ENCODE peak calls at places on chromosomes 16 and 17, in seven cellular contexts. Q is tibial nerve, C is IMR-90, E is stomach, J is ovary, O is A549, A is body of pancreas. Z is an unnamed sample.
A peak's percentile ranks its signal among the peaks of the same experiment; 100 is the strongest.

GRCh38 chr17:62627219-62627903 is at the start of gene MRC2:
- DNase-seq in A (peak; percentile 24), E (no peak), C (peak; percentile 82), J (peak; percentile 87), Q (peak; percentile 47), O (peak; percentile 84), Z (peak; percentile 83)

GRCh38 chr16:55491691-55492090 is 12.7 kb downstream of the MMP2 start:
- DNase-seq in Q (no peak), J (no peak), C (no peak), E (no peak), A (no peak), O (no peak), Z (no peak)

GRCh38 chr17:73489333-73489732 is 154.9 kb downstream of the SDK2 start:
- DNase-seq in O (no peak), Q (no peak), J (no peak), A (no peak), E (no peak), C (no peak), Z (no peak)

GRCh38 chr17:60716766-60717165 is 39.1 kb downstream of the BCAS3 start:
- DNase-seq in E (no peak), Q (no peak), J (no peak), C (no peak), O (no peak), A (no peak), Z (no peak)

GRCh38 chr16:4081577-4082021 is 34.6 kb downstream of the ADCY9 start:
- DNase-seq in O (no peak), A (no peak), E (no peak), Q (no peak), C (peak; percentile 49), J (peak; percentile 41), Z (no peak)

GRCh38 chr16:53457670-53458069 is 23.4 kb downstream of the RBL2 start:
- DNase-seq in A (no peak), C (no peak), O (no peak), E (no peak), J (no peak), Q (no peak), Z (no peak)

GRCh38 chr17:77767148-77767547 is 191.4 kb upstream of the TNRC6C start:
- DNase-seq in A (no peak), C (no peak), Q (no peak), J (no peak), E (no peak), O (no peak), Z (no peak)

GRCh38 chr17:17305282-17305801 is 2.2 kb downstream of the NT5M start:
- DNase-seq in O (no peak), Q (no peak), A (no peak), E (no peak), C (no peak), J (no peak), Z (no peak)

DNA sequence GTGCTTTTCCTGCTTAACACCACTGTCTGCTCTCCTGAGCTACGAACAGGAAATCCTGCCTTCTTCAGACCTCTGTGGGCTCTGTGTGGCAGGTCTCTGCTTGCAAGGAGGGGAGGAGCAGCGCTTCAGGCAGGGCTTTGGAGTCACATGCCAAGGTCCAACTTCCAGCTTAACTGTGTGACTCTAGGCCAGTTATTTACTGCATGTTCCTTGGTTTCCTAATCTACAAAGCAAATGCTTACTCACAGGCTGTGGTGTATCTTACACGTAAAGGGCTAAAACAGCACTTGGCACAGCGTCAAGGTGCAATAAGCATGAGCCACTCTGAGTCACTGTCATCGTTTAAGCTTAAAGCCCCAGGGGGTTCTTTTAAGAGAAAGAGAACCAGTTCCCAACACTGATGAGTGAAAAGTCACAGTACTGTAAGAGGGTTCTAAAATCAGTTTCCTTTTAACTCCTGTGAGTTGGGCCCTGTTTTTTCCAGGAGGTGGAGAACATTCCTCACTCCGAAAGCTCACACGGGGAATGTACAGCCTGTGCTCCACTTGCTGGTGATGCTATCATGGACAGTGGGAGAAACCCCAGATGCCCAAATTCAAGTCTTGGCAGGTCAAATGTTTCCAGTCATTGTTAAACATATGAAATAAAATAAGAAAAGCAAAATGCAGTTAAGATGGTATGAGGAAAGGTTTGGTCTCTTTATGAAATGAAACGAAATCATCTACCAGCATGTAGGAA is 54.1 kb upstream of the BCAR1 start:
- DNase-seq in A (peak; percentile 87), Q (peak; percentile 54), J (peak; percentile 58), C (peak; percentile 100), O (peak; percentile 99), E (peak; percentile 78), Z (peak; percentile 62)
- TF ChIP-seq POLR2A in A (peak; percentile 80), Q (no peak), J (no peak), C (peak; percentile 89), O (no peak), E (no peak), Z (no peak)

GRCh38 chr16:2520097-2520783 is at the start of gene AMDHD2:
- DNase-seq in C (peak; percentile 89), Q (peak; percentile 92), O (peak; percentile 91), A (peak; percentile 93), J (peak; percentile 92), E (peak; percentile 91), Z (peak; percentile 94)
- H3K4me1 ChIP-seq in C (peaks cover 13% of the 10 kb centered on the region), Q (peaks cover 61% of the 10 kb centered on the region), O (peaks cover 36% of the 10 kb centered on the region), A (peaks cover 58% of the 10 kb centered on the region), J (peaks cover 33% of the 10 kb centered on the region), E (peaks cover 85% of the 10 kb centered on the region), Z (peaks cover 58% of the 10 kb centered on the region)

GRCh38 chr16:57579361-57579665 is 36.9 kb downstream of the ADGRG5 start:
- DNase-seq in Q (no peak), O (no peak), E (no peak), J (no peak), A (no peak), C (no peak), Z (no peak)

GRCh38 chr16:57578521-57579360 is 36.3 kb downstream of the ADGRG5 start:
- DNase-seq in Q (no peak), E (no peak), O (no peak), J (no peak), C (no peak), A (no peak), Z (no peak)

GRCh38 chr16:57577214-57577613 is 34.8 kb downstream of the ADGRG5 start:
- DNase-seq in C (no peak), A (no peak), J (no peak), E (no peak), Q (no peak), O (no peak), Z (no peak)

GRCh38 chr16:57576429-57576870 is 34.0 kb downstream of the ADGRG5 start:
- DNase-seq in O (peak; percentile 73), Q (peak; percentile 94), J (peak; percentile 77), C (peak; percentile 55), A (peak; percentile 90), E (peak; percentile 87), Z (peak; percentile 56)

DNA sequence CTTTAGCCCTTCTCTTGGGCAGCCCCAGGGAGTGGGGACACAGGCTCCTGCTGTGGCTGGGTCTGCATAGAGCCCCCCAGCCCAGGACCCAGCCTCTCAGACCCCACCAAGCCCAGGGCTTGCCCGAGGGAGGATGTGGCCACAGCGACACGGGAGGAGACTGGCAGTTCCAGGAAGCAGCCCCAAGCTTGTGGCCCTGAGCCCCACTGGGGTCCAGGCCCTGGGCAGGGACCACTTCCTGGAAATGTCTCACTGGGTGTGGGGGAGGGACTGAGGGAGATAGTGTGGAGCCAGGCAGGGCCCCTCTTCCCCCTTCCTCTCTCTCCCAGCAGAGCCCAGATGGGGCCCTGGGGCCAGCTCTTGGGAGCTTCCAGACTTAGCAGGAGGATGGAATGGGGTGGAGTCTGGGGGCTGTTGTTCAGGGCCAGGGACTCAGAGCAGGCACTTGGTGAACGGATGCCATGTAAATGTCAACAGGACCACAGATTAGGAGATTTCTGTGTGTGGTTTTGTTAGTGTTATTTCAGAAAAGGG is 35.3 kb downstream of the ADGRG5 start:
- DNase-seq in J (no peak), A (no peak), C (no peak), Q (no peak), E (no peak), O (no peak), Z (no peak)
- TF ChIP-seq POLR2A in J (no peak), A (no peak), C (no peak), Q (no peak), E (no peak), O (no peak), Z (no peak)

DNA sequence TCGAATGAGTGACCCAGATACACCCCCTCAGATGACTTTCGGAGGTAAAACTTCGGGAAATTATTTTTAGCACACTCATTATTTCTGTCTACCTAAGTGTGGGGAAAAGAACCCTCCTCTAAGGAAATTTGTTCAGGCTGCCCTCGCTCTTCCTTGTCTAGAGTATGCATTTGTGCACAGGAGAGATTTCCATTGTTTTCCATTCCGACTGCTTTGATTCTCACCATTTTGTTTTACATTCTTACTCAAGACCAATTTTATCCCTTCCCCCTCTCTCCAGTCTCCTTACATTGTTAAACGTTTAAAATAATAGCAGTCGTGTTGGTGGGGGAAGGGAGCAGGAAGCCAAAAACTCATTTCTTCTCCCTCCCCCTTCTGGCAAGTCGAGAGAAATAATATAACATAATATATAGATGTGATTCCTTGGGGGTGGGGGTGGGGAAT is 1.5 kb upstream of the CHD3 start:
- DNase-seq in E (no peak), C (no peak), Q (no peak), A (no peak), O (no peak), J (no peak), Z (no peak)
- H3K4me1 ChIP-seq in E (peaks cover 68% of the 10 kb centered on the region), C (peaks cover 26% of the 10 kb centered on the region), Q (peaks cover 69% of the 10 kb centered on the region), A (peaks cover 54% of the 10 kb centered on the region), O (peaks cover 38% of the 10 kb centered on the region), J (peaks cover 18% of the 10 kb centered on the region), Z (peaks cover 44% of the 10 kb centered on the region)

GRCh38 chr17:70848785-70849184 is 679.5 kb downstream of the KCNJ2 start:
- DNase-seq in J (no peak), C (peak; percentile 78), A (no peak), O (no peak), Q (no peak), E (no peak), Z (no peak)
- TF ChIP-seq POLR2A in J (no peak), C (no peak), A (no peak), O (no peak), Q (no peak), E (no peak), Z (no peak)